ENCODE peak calls at places on chromosome 10, in seven cellular contexts. One of them, this sample, is unnamed.

GRCh38 chr10:30445716-30446115 is 11.7 kb downstream of the MAP3K8 start:
- DNase-seq in GM23338: no peak
- DNase-seq in neural progenitor cell: no peak
- DNase-seq in prostate gland: no peak
- DNase-seq in GM23248: peak; percentile 95
- DNase-seq in CD4-positive, CD25-positive, alpha-beta regulatory T cell: no peak
- DNase-seq in cardiac muscle cell: peak; percentile 37
- DNase-seq in this sample: no peak

GRCh38 chr10:75228834-75229233 is 6.9 kb downstream of the COMTD1 start:
- DNase-seq in CD4-positive, CD25-positive, alpha-beta regulatory T cell: no peak
- DNase-seq in prostate gland: no peak
- DNase-seq in neural progenitor cell: no peak
- DNase-seq in GM23338: no peak
- DNase-seq in GM23248: peak; percentile 36
- DNase-seq in cardiac muscle cell: no peak
- DNase-seq in this sample: no peak

GRCh38 chr10:4535531-4535930 is 290.5 kb upstream of the AKR1E2 start:
- DNase-seq in GM23338: no peak
- DNase-seq in GM23248: no peak
- DNase-seq in neural progenitor cell: no peak
- DNase-seq in cardiac muscle cell: no peak
- DNase-seq in prostate gland: no peak
- DNase-seq in CD4-positive, CD25-positive, alpha-beta regulatory T cell: no peak
- DNase-seq in this sample: no peak

GRCh38 chr10:98795467-98795866 is 348.7 kb upstream of the HPS1 start:
- DNase-seq in CD4-positive, CD25-positive, alpha-beta regulatory T cell: no peak
- DNase-seq in neural progenitor cell: no peak
- DNase-seq in prostate gland: no peak
- DNase-seq in GM23248: no peak
- DNase-seq in GM23338: no peak
- DNase-seq in cardiac muscle cell: no peak
- DNase-seq in this sample: no peak

GRCh38 chr10:88256013-88256680 is 327.0 kb downstream of the RNLS start:
- DNase-seq in GM23338: no peak
- DNase-seq in GM23248: no peak
- DNase-seq in prostate gland: no peak
- DNase-seq in neural progenitor cell: no peak
- DNase-seq in CD4-positive, CD25-positive, alpha-beta regulatory T cell: no peak
- DNase-seq in cardiac muscle cell: no peak
- DNase-seq in this sample: no peak

GRCh38 chr10:120475844-120476791 is 19.1 kb downstream of the PLPP4 start:
- DNase-seq in GM23338: no peak
- DNase-seq in prostate gland: no peak
- DNase-seq in GM23248: peak; percentile 30
- DNase-seq in neural progenitor cell: no peak
- DNase-seq in cardiac muscle cell: no peak
- DNase-seq in CD4-positive, CD25-positive, alpha-beta regulatory T cell: no peak
- DNase-seq in this sample: no peak

GRCh38 chr10:79159785-79160184 is 91.0 kb downstream of the ZMIZ1 start:
- DNase-seq in neural progenitor cell: no peak
- DNase-seq in cardiac muscle cell: peak; percentile 88
- DNase-seq in prostate gland: no peak
- DNase-seq in CD4-positive, CD25-positive, alpha-beta regulatory T cell: no peak
- DNase-seq in GM23248: peak; percentile 92
- DNase-seq in GM23338: no peak
- DNase-seq in this sample: no peak

GRCh38 chr10:89003344-89003743 is 12.7 kb downstream of the FAS start:
- DNase-seq in neural progenitor cell: no peak
- DNase-seq in CD4-positive, CD25-positive, alpha-beta regulatory T cell: no peak
- DNase-seq in cardiac muscle cell: no peak
- DNase-seq in prostate gland: no peak
- DNase-seq in GM23338: no peak
- DNase-seq in GM23248: no peak
- DNase-seq in this sample: no peak

GRCh38 chr10:29301359-29301910 is 12.6 kb downstream of the LYZL1 start:
- DNase-seq in prostate gland: no peak
- DNase-seq in neural progenitor cell: no peak
- DNase-seq in GM23248: no peak
- DNase-seq in GM23338: no peak
- DNase-seq in CD4-positive, CD25-positive, alpha-beta regulatory T cell: no peak
- DNase-seq in cardiac muscle cell: no peak
- DNase-seq in this sample: no peak

GRCh38 chr10:29302499-29302898 is 13.6 kb downstream of the LYZL1 start:
- DNase-seq in GM23338: peak; percentile 55
- DNase-seq in prostate gland: no peak
- DNase-seq in CD4-positive, CD25-positive, alpha-beta regulatory T cell: no peak
- DNase-seq in GM23248: no peak
- DNase-seq in cardiac muscle cell: no peak
- DNase-seq in neural progenitor cell: no peak
- DNase-seq in this sample: peak; percentile 29

GRCh38 chr10:29295813-29296212 is 6.9 kb downstream of the LYZL1 start:
- DNase-seq in prostate gland: no peak
- DNase-seq in GM23338: no peak
- DNase-seq in CD4-positive, CD25-positive, alpha-beta regulatory T cell: no peak
- DNase-seq in GM23248: no peak
- DNase-seq in cardiac muscle cell: no peak
- DNase-seq in neural progenitor cell: no peak
- DNase-seq in this sample: no peak

GRCh38 chr10:29297678-29298077 is 8.8 kb downstream of the LYZL1 start:
- DNase-seq in GM23338: peak; percentile 13
- DNase-seq in prostate gland: no peak
- DNase-seq in CD4-positive, CD25-positive, alpha-beta regulatory T cell: no peak
- DNase-seq in cardiac muscle cell: no peak
- DNase-seq in neural progenitor cell: no peak
- DNase-seq in GM23248: no peak
- DNase-seq in this sample: no peak
- H3K36me3 ChIP-seq in GM23338: peaks cover 8% of the 10 kb centered on the region
- H3K36me3 ChIP-seq in prostate gland: no peaks in the 10 kb centered on the region
- H3K36me3 ChIP-seq in CD4-positive, CD25-positive, alpha-beta regulatory T cell: no peaks in the 10 kb centered on the region
- H3K36me3 ChIP-seq in cardiac muscle cell: no peaks in the 10 kb centered on the region
- H3K36me3 ChIP-seq in neural progenitor cell: no peaks in the 10 kb centered on the region
- H3K36me3 ChIP-seq in GM23248: no peaks in the 10 kb centered on the region
- H3K36me3 ChIP-seq in this sample: no peaks in the 10 kb centered on the region

DNA sequence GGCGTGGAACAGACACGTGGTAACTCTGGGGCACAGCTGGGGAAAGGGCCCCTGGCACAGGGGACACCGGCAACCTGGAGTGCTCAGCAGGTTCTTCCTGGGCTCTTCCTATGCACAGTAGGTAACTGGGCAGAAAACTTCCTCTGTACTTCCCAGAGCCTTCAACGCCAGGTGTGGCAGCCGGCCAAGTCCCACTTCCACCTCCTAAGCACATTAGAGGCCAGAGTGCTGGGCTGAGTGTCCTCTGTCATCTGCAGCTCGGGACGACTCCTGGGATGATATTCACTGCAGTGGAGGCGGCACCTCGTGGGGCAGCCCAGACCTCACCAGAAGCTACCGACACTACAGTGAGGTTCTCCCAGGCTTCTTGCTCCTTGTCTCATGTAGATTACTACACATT is 114.5 kb downstream of the LARP4B start:
- DNase-seq in cardiac muscle cell: no peak
- DNase-seq in GM23248: no peak
- DNase-seq in prostate gland: no peak
- DNase-seq in GM23338: no peak
- DNase-seq in neural progenitor cell: no peak
- DNase-seq in CD4-positive, CD25-positive, alpha-beta regulatory T cell: no peak
- DNase-seq in this sample: no peak
- H3K36me3 ChIP-seq in cardiac muscle cell: peaks cover 73% of the 10 kb centered on the region
- H3K36me3 ChIP-seq in GM23248: peaks cover 56% of the 10 kb centered on the region
- H3K36me3 ChIP-seq in prostate gland: peaks cover 5% of the 10 kb centered on the region
- H3K36me3 ChIP-seq in GM23338: peaks cover 62% of the 10 kb centered on the region
- H3K36me3 ChIP-seq in neural progenitor cell: peaks cover 3% of the 10 kb centered on the region
- H3K36me3 ChIP-seq in CD4-positive, CD25-positive, alpha-beta regulatory T cell: peaks cover 85% of the 10 kb centered on the region
- H3K36me3 ChIP-seq in this sample: peaks cover 63% of the 10 kb centered on the region

GRCh38 chr10:97736902-97737769 is at the start of gene ZFYVE27:
- DNase-seq in GM23248: peak; percentile 98
- DNase-seq in neural progenitor cell: peak; percentile 96
- DNase-seq in cardiac muscle cell: peak; percentile 96
- DNase-seq in CD4-positive, CD25-positive, alpha-beta regulatory T cell: peak; percentile 93
- DNase-seq in prostate gland: peak; percentile 94
- DNase-seq in GM23338: peak; percentile 97
- DNase-seq in this sample: peak; percentile 98

GRCh38 chr10:97738616-97739015 is 1.7 kb downstream of the ZFYVE27 start:
- DNase-seq in CD4-positive, CD25-positive, alpha-beta regulatory T cell: no peak
- DNase-seq in prostate gland: no peak
- DNase-seq in GM23248: no peak
- DNase-seq in cardiac muscle cell: no peak
- DNase-seq in neural progenitor cell: no peak
- DNase-seq in GM23338: no peak
- DNase-seq in this sample: no peak

GRCh38 chr10:97737770-97738265 is 890 bp downstream of the ZFYVE27 start:
- DNase-seq in GM23248: no peak
- DNase-seq in prostate gland: no peak
- DNase-seq in neural progenitor cell: no peak
- DNase-seq in CD4-positive, CD25-positive, alpha-beta regulatory T cell: no peak
- DNase-seq in GM23338: no peak
- DNase-seq in cardiac muscle cell: no peak
- DNase-seq in this sample: no peak

GRCh38 chr10:97743169-97743945 is 6.4 kb downstream of the ZFYVE27 start:
- DNase-seq in CD4-positive, CD25-positive, alpha-beta regulatory T cell: no peak
- DNase-seq in cardiac muscle cell: no peak
- DNase-seq in neural progenitor cell: no peak
- DNase-seq in GM23338: no peak
- DNase-seq in prostate gland: no peak
- DNase-seq in GM23248: no peak
- DNase-seq in this sample: no peak

GRCh38 chr10:97740613-97741012 is 3.7 kb downstream of the ZFYVE27 start:
- DNase-seq in cardiac muscle cell: peak; percentile 74
- DNase-seq in prostate gland: no peak
- DNase-seq in CD4-positive, CD25-positive, alpha-beta regulatory T cell: no peak
- DNase-seq in GM23338: no peak
- DNase-seq in GM23248: no peak
- DNase-seq in neural progenitor cell: no peak
- DNase-seq in this sample: no peak
- H3K36me3 ChIP-seq in cardiac muscle cell: peaks cover 2% of the 10 kb centered on the region
- H3K36me3 ChIP-seq in prostate gland: no peaks in the 10 kb centered on the region
- H3K36me3 ChIP-seq in CD4-positive, CD25-positive, alpha-beta regulatory T cell: peaks cover 58% of the 10 kb centered on the region
- H3K36me3 ChIP-seq in GM23338: peaks cover 15% of the 10 kb centered on the region
- H3K36me3 ChIP-seq in GM23248: peaks cover 18% of the 10 kb centered on the region
- H3K36me3 ChIP-seq in neural progenitor cell: no peaks in the 10 kb centered on the region
- H3K36me3 ChIP-seq in this sample: peaks cover 10% of the 10 kb centered on the region

GRCh38 chr10:48480397-48481374 is 124.2 kb downstream of the ARHGAP22 start:
- DNase-seq in GM23338: no peak
- DNase-seq in cardiac muscle cell: peak; percentile 56
- DNase-seq in GM23248: no peak
- DNase-seq in prostate gland: no peak
- DNase-seq in neural progenitor cell: no peak
- DNase-seq in CD4-positive, CD25-positive, alpha-beta regulatory T cell: no peak
- DNase-seq in this sample: no peak

GRCh38 chr10:48478980-48479811 is 125.7 kb downstream of the ARHGAP22 start:
- DNase-seq in prostate gland: no peak
- DNase-seq in GM23338: no peak
- DNase-seq in cardiac muscle cell: no peak
- DNase-seq in neural progenitor cell: no peak
- DNase-seq in CD4-positive, CD25-positive, alpha-beta regulatory T cell: no peak
- DNase-seq in GM23248: no peak
- DNase-seq in this sample: no peak

GRCh38 chr10:48476279-48476982 is 128.4 kb downstream of the ARHGAP22 start:
- DNase-seq in neural progenitor cell: no peak
- DNase-seq in prostate gland: no peak
- DNase-seq in GM23248: no peak
- DNase-seq in GM23338: no peak
- DNase-seq in CD4-positive, CD25-positive, alpha-beta regulatory T cell: no peak
- DNase-seq in cardiac muscle cell: no peak
- DNase-seq in this sample: no peak

GRCh38 chr10:48477181-48477580 is 127.7 kb downstream of the ARHGAP22 start:
- DNase-seq in prostate gland: no peak
- DNase-seq in CD4-positive, CD25-positive, alpha-beta regulatory T cell: no peak
- DNase-seq in GM23248: no peak
- DNase-seq in GM23338: no peak
- DNase-seq in cardiac muscle cell: no peak
- DNase-seq in neural progenitor cell: no peak
- DNase-seq in this sample: no peak

GRCh38 chr10:48478469-48478868 is 126.4 kb downstream of the ARHGAP22 start:
- DNase-seq in CD4-positive, CD25-positive, alpha-beta regulatory T cell: no peak
- DNase-seq in GM23248: no peak
- DNase-seq in cardiac muscle cell: no peak
- DNase-seq in GM23338: no peak
- DNase-seq in prostate gland: no peak
- DNase-seq in neural progenitor cell: no peak
- DNase-seq in this sample: no peak
- H3K36me3 ChIP-seq in CD4-positive, CD25-positive, alpha-beta regulatory T cell: no peaks in the 10 kb centered on the region
- H3K36me3 ChIP-seq in GM23248: peaks cover 6% of the 10 kb centered on the region
- H3K36me3 ChIP-seq in cardiac muscle cell: no peaks in the 10 kb centered on the region
- H3K36me3 ChIP-seq in GM23338: no peaks in the 10 kb centered on the region
- H3K36me3 ChIP-seq in prostate gland: no peaks in the 10 kb centered on the region
- H3K36me3 ChIP-seq in neural progenitor cell: no peaks in the 10 kb centered on the region
- H3K36me3 ChIP-seq in this sample: no peaks in the 10 kb centered on the region

GRCh38 chr10:18561861-18562551 is 89.4 kb downstream of the NSUN6 start:
- DNase-seq in CD4-positive, CD25-positive, alpha-beta regulatory T cell: no peak
- DNase-seq in GM23338: peak; percentile 67
- DNase-seq in neural progenitor cell: peak; percentile 9
- DNase-seq in GM23248: no peak
- DNase-seq in cardiac muscle cell: no peak
- DNase-seq in prostate gland: no peak
- DNase-seq in this sample: no peak

GRCh38 chr10:18554479-18554878 is 96.9 kb downstream of the NSUN6 start:
- DNase-seq in neural progenitor cell: no peak
- DNase-seq in cardiac muscle cell: no peak
- DNase-seq in prostate gland: no peak
- DNase-seq in GM23248: no peak
- DNase-seq in GM23338: peak; percentile 51
- DNase-seq in CD4-positive, CD25-positive, alpha-beta regulatory T cell: no peak
- DNase-seq in this sample: no peak

GRCh38 chr10:18551473-18551872 is 99.9 kb downstream of the NSUN6 start:
- DNase-seq in cardiac muscle cell: peak; percentile 9
- DNase-seq in GM23248: no peak
- DNase-seq in GM23338: no peak
- DNase-seq in neural progenitor cell: no peak
- DNase-seq in prostate gland: no peak
- DNase-seq in CD4-positive, CD25-positive, alpha-beta regulatory T cell: no peak
- DNase-seq in this sample: no peak

GRCh38 chr10:18557960-18558359 is 93.4 kb downstream of the NSUN6 start:
- DNase-seq in prostate gland: no peak
- DNase-seq in GM23248: no peak
- DNase-seq in cardiac muscle cell: no peak
- DNase-seq in neural progenitor cell: no peak
- DNase-seq in GM23338: peak; percentile 50
- DNase-seq in CD4-positive, CD25-positive, alpha-beta regulatory T cell: no peak
- DNase-seq in this sample: no peak

DNA sequence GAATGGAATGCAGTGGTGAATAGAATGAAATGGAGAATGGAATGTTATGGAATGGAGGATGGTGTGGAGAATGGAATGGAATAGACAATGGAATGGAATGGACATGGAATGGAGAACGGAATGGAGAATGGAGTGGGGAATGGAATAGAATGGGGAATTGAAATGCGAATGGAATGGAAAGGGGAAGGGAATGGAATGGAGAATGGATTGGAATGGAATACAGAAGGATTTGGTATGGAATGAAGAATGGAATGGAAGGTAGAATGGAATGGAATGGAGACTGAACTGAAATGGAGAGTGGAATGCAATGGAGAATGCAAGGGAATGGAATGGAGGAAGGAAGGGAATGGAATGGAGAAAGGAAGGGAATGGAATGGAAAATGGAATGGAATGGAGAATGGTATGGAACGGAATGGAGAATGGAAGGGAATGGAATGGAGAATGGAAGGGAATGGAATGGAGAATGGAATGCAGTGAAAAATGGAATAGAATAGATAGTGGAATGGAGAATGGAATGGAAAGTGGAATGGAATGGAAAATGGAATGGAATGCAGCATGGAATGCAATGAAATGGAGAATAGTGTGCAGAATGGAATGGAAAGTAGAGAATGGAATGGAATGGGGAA is 94.8 kb downstream of the NSUN6 start:
- DNase-seq in prostate gland: no peak
- DNase-seq in GM23248: no peak
- DNase-seq in cardiac muscle cell: no peak
- DNase-seq in CD4-positive, CD25-positive, alpha-beta regulatory T cell: no peak
- DNase-seq in GM23338: no peak
- DNase-seq in neural progenitor cell: no peak
- DNase-seq in this sample: no peak
- H3K36me3 ChIP-seq in prostate gland: no peaks in the 10 kb centered on the region
- H3K36me3 ChIP-seq in GM23248: peaks cover 5% of the 10 kb centered on the region
- H3K36me3 ChIP-seq in cardiac muscle cell: no peaks in the 10 kb centered on the region
- H3K36me3 ChIP-seq in CD4-positive, CD25-positive, alpha-beta regulatory T cell: peaks cover 32% of the 10 kb centered on the region
- H3K36me3 ChIP-seq in GM23338: peaks cover 20% of the 10 kb centered on the region
- H3K36me3 ChIP-seq in neural progenitor cell: peaks cover 8% of the 10 kb centered on the region
- H3K36me3 ChIP-seq in this sample: peaks cover 1% of the 10 kb centered on the region

This sample was measured in H7.